ENCODE peak calls at places on chromosome 4, in seven cellular contexts. One of them, this sample, is unnamed.

GRCh38 chr4:109811707-109812106 is 3.9 kb upstream of the GAR1 start:
- DNase-seq in GM18507: no peak
- DNase-seq in GM23248: no peak
- DNase-seq in mesothelial cell of epicardium: no peak
- DNase-seq in PC-3: no peak
- DNase-seq in DMS 273 treated with DMSO at 0.1 percent for 48 hours: no peak
- DNase-seq in heart left ventricle: no peak
- DNase-seq in this sample: no peak

GRCh38 chr4:173917255-173917960 is 366.1 kb downstream of the FBXO8 start:
- DNase-seq in GM18507: no peak
- DNase-seq in GM23248: peak
- DNase-seq in mesothelial cell of epicardium: no peak
- DNase-seq in PC-3: no peak
- DNase-seq in DMS 273 treated with DMSO at 0.1 percent for 48 hours: no peak
- DNase-seq in heart left ventricle: no peak
- DNase-seq in this sample: no peak

GRCh38 chr4:76233967-76234678 is 17.4 kb upstream of the FAM47E start:
- DNase-seq in GM18507: no peak
- DNase-seq in GM23248: no peak
- DNase-seq in mesothelial cell of epicardium: no peak
- DNase-seq in PC-3: no peak
- DNase-seq in DMS 273 treated with DMSO at 0.1 percent for 48 hours: no peak
- DNase-seq in heart left ventricle: no peak
- DNase-seq in this sample: no peak

GRCh38 chr4:122525865-122526264 is 69.3 kb upstream of the IL2 start:
- DNase-seq in GM18507: no peak
- DNase-seq in GM23248: peak
- DNase-seq in mesothelial cell of epicardium: no peak
- DNase-seq in PC-3: no peak
- DNase-seq in DMS 273 treated with DMSO at 0.1 percent for 48 hours: no peak
- DNase-seq in heart left ventricle: no peak
- DNase-seq in this sample: no peak

GRCh38 chr4:100367451-100367850 is 150.4 kb downstream of the EMCN start:
- DNase-seq in GM18507: no peak
- DNase-seq in GM23248: no peak
- DNase-seq in mesothelial cell of epicardium: no peak
- DNase-seq in PC-3: no peak
- DNase-seq in DMS 273 treated with DMSO at 0.1 percent for 48 hours: no peak
- DNase-seq in heart left ventricle: no peak
- DNase-seq in this sample: no peak

GRCh38 chr4:150591284-150591874 is 9.4 kb downstream of the MAB21L2 start:
- DNase-seq in GM18507: no peak
- DNase-seq in GM23248: no peak
- DNase-seq in mesothelial cell of epicardium: no peak
- DNase-seq in PC-3: no peak
- DNase-seq in DMS 273 treated with DMSO at 0.1 percent for 48 hours: no peak
- DNase-seq in heart left ventricle: no peak
- DNase-seq in this sample: no peak

GRCh38 chr4:137804906-137805511 is 272.7 kb upstream of the PCDH18 start:
- DNase-seq in GM18507: no peak
- DNase-seq in GM23248: no peak
- DNase-seq in mesothelial cell of epicardium: no peak
- DNase-seq in PC-3: peak
- DNase-seq in DMS 273 treated with DMSO at 0.1 percent for 48 hours: no peak
- DNase-seq in heart left ventricle: no peak
- DNase-seq in this sample: no peak

GRCh38 chr4:46392421-46392820 is 2.5 kb upstream of the GABRA2 start:
- DNase-seq in GM18507: no peak
- DNase-seq in GM23248: no peak
- DNase-seq in mesothelial cell of epicardium: no peak
- DNase-seq in PC-3: peak
- DNase-seq in DMS 273 treated with DMSO at 0.1 percent for 48 hours: no peak
- DNase-seq in heart left ventricle: no peak
- DNase-seq in this sample: no peak

GRCh38 chr4:39480902-39481695 is 22.2 kb downstream of the LIAS start:
- DNase-seq in GM18507: no peak
- DNase-seq in GM23248: no peak
- DNase-seq in mesothelial cell of epicardium: no peak
- DNase-seq in PC-3: no peak
- DNase-seq in DMS 273 treated with DMSO at 0.1 percent for 48 hours: no peak
- DNase-seq in heart left ventricle: no peak
- DNase-seq in this sample: no peak

GRCh38 chr4:73170518-73171198 is 87.9 kb downstream of the ANKRD17 start:
- DNase-seq in GM18507: no peak
- DNase-seq in GM23248: no peak
- DNase-seq in mesothelial cell of epicardium: no peak
- DNase-seq in PC-3: peak
- DNase-seq in DMS 273 treated with DMSO at 0.1 percent for 48 hours: no peak
- DNase-seq in heart left ventricle: no peak
- DNase-seq in this sample: no peak

GRCh38 chr4:110091426-110091825 is 107.0 kb downstream of the ELOVL6 start:
- DNase-seq in GM18507: no peak
- DNase-seq in GM23248: peak
- DNase-seq in mesothelial cell of epicardium: no peak
- DNase-seq in PC-3: peak
- DNase-seq in DMS 273 treated with DMSO at 0.1 percent for 48 hours: no peak
- DNase-seq in heart left ventricle: no peak
- DNase-seq in this sample: no peak

GRCh38 chr4:39304651-39305050 is 61.5 kb downstream of the RFC1 start:
- DNase-seq in GM18507: no peak
- DNase-seq in GM23248: no peak
- DNase-seq in mesothelial cell of epicardium: no peak
- DNase-seq in PC-3: no peak
- DNase-seq in DMS 273 treated with DMSO at 0.1 percent for 48 hours: no peak
- DNase-seq in heart left ventricle: no peak
- DNase-seq in this sample: no peak

GRCh38 chr4:42632653-42633382 is 24.1 kb downstream of the ATP8A1 start:
- DNase-seq in GM18507: no peak
- DNase-seq in GM23248: no peak
- DNase-seq in mesothelial cell of epicardium: no peak
- DNase-seq in PC-3: no peak
- DNase-seq in DMS 273 treated with DMSO at 0.1 percent for 48 hours: no peak
- DNase-seq in heart left ventricle: no peak
- DNase-seq in this sample: no peak

GRCh38 chr4:9762823-9763475 is 18.5 kb upstream of the DRD5 start:
- DNase-seq in GM18507: peak
- DNase-seq in GM23248: peak
- DNase-seq in mesothelial cell of epicardium: peak
- DNase-seq in PC-3: peak
- DNase-seq in DMS 273 treated with DMSO at 0.1 percent for 48 hours: peak
- DNase-seq in heart left ventricle: no peak
- DNase-seq in this sample: peak

GRCh38 chr4:150411527-150411926 is 170.4 kb upstream of the MAB21L2 start:
- DNase-seq in GM18507: no peak
- DNase-seq in GM23248: no peak
- DNase-seq in mesothelial cell of epicardium: no peak
- DNase-seq in PC-3: no peak
- DNase-seq in DMS 273 treated with DMSO at 0.1 percent for 48 hours: no peak
- DNase-seq in heart left ventricle: no peak
- DNase-seq in this sample: no peak

GRCh38 chr4:8821151-8821950 is 50.3 kb downstream of the HMX1 start:
- DNase-seq in GM18507: no peak
- DNase-seq in GM23248: no peak
- DNase-seq in mesothelial cell of epicardium: no peak
- DNase-seq in PC-3: no peak
- DNase-seq in DMS 273 treated with DMSO at 0.1 percent for 48 hours: no peak
- DNase-seq in heart left ventricle: peak
- DNase-seq in this sample: no peak

GRCh38 chr4:54709281-54709854 is 51.6 kb downstream of the KIT start:
- DNase-seq in GM18507: no peak
- DNase-seq in GM23248: no peak
- DNase-seq in mesothelial cell of epicardium: no peak
- DNase-seq in PC-3: no peak
- DNase-seq in DMS 273 treated with DMSO at 0.1 percent for 48 hours: no peak
- DNase-seq in heart left ventricle: no peak
- DNase-seq in this sample: no peak

GRCh38 chr4:121900132-121900983 is 30.1 kb upstream of the BBS7 start:
- DNase-seq in GM18507: peak
- DNase-seq in GM23248: peak
- DNase-seq in mesothelial cell of epicardium: peak
- DNase-seq in PC-3: peak
- DNase-seq in DMS 273 treated with DMSO at 0.1 percent for 48 hours: no peak
- DNase-seq in heart left ventricle: no peak
- DNase-seq in this sample: peak

GRCh38 chr4:167721574-167721973 is 370.8 kb upstream of the ANXA10 start:
- DNase-seq in GM18507: no peak
- DNase-seq in GM23248: no peak
- DNase-seq in mesothelial cell of epicardium: no peak
- DNase-seq in PC-3: peak
- DNase-seq in DMS 273 treated with DMSO at 0.1 percent for 48 hours: no peak
- DNase-seq in heart left ventricle: no peak
- DNase-seq in this sample: no peak

GRCh38 chr4:24042094-24042493 is 152.2 kb upstream of the PPARGC1A start:
- DNase-seq in GM18507: no peak
- DNase-seq in GM23248: peak
- DNase-seq in mesothelial cell of epicardium: no peak
- DNase-seq in PC-3: no peak
- DNase-seq in DMS 273 treated with DMSO at 0.1 percent for 48 hours: no peak
- DNase-seq in heart left ventricle: no peak
- DNase-seq in this sample: no peak

GRCh38 chr4:7642764-7643495 is 208.2 kb upstream of the PSAPL1 start:
- DNase-seq in GM18507: no peak
- DNase-seq in GM23248: no peak
- DNase-seq in mesothelial cell of epicardium: no peak
- DNase-seq in PC-3: no peak
- DNase-seq in DMS 273 treated with DMSO at 0.1 percent for 48 hours: no peak
- DNase-seq in heart left ventricle: no peak
- DNase-seq in this sample: no peak

GRCh38 chr4:133129237-133129636 is 19.9 kb upstream of the PCDH10 start:
- DNase-seq in GM18507: no peak
- DNase-seq in GM23248: no peak
- DNase-seq in mesothelial cell of epicardium: no peak
- DNase-seq in PC-3: no peak
- DNase-seq in DMS 273 treated with DMSO at 0.1 percent for 48 hours: no peak
- DNase-seq in heart left ventricle: no peak
- DNase-seq in this sample: no peak

GRCh38 chr4:182671231-182671630 is 246.0 kb downstream of the DCTD start:
- DNase-seq in GM18507: no peak
- DNase-seq in GM23248: no peak
- DNase-seq in mesothelial cell of epicardium: no peak
- DNase-seq in PC-3: no peak
- DNase-seq in DMS 273 treated with DMSO at 0.1 percent for 48 hours: no peak
- DNase-seq in heart left ventricle: no peak
- DNase-seq in this sample: no peak

GRCh38 chr4:147924604-147925412 is 192.9 kb downstream of the ARHGAP10 start:
- DNase-seq in GM18507: no peak
- DNase-seq in GM23248: peak
- DNase-seq in mesothelial cell of epicardium: peak
- DNase-seq in PC-3: peak
- DNase-seq in DMS 273 treated with DMSO at 0.1 percent for 48 hours: no peak
- DNase-seq in heart left ventricle: no peak
- DNase-seq in this sample: no peak

GRCh38 chr4:70559216-70559830 is 32.7 kb upstream of the AMBN start:
- DNase-seq in GM18507: peak
- DNase-seq in GM23248: peak
- DNase-seq in mesothelial cell of epicardium: peak
- DNase-seq in PC-3: peak
- DNase-seq in DMS 273 treated with DMSO at 0.1 percent for 48 hours: peak
- DNase-seq in heart left ventricle: no peak
- DNase-seq in this sample: peak

GRCh38 chr4:154490589-154491340 is 834 bp downstream of the DCHS2 start:
- DNase-seq in GM18507: no peak
- DNase-seq in GM23248: peak
- DNase-seq in mesothelial cell of epicardium: peak
- DNase-seq in PC-3: no peak
- DNase-seq in DMS 273 treated with DMSO at 0.1 percent for 48 hours: no peak
- DNase-seq in heart left ventricle: peak
- DNase-seq in this sample: peak

GRCh38 chr4:100041646-100042045 is 91.6 kb upstream of the H2AZ1 start:
- DNase-seq in GM18507: no peak
- DNase-seq in GM23248: peak
- DNase-seq in mesothelial cell of epicardium: no peak
- DNase-seq in PC-3: peak
- DNase-seq in DMS 273 treated with DMSO at 0.1 percent for 48 hours: no peak
- DNase-seq in heart left ventricle: no peak
- DNase-seq in this sample: no peak

GRCh38 chr4:90113881-90114457 is 13.2 kb upstream of the CCSER1 start:
- DNase-seq in GM18507: no peak
- DNase-seq in GM23248: no peak
- DNase-seq in mesothelial cell of epicardium: no peak
- DNase-seq in PC-3: peak
- DNase-seq in DMS 273 treated with DMSO at 0.1 percent for 48 hours: no peak
- DNase-seq in heart left ventricle: no peak
- DNase-seq in this sample: no peak

GRCh38 chr4:124946696-124947095 is 234.2 kb upstream of the ANKRD50 start:
- DNase-seq in GM18507: no peak
- DNase-seq in GM23248: no peak
- DNase-seq in mesothelial cell of epicardium: no peak
- DNase-seq in PC-3: no peak
- DNase-seq in DMS 273 treated with DMSO at 0.1 percent for 48 hours: no peak
- DNase-seq in heart left ventricle: no peak
- DNase-seq in this sample: no peak

GRCh38 chr4:93897559-93897958 is 69.0 kb downstream of the ATOH1 start:
- DNase-seq in GM18507: peak
- DNase-seq in GM23248: peak
- DNase-seq in mesothelial cell of epicardium: no peak
- DNase-seq in PC-3: peak
- DNase-seq in DMS 273 treated with DMSO at 0.1 percent for 48 hours: no peak
- DNase-seq in heart left ventricle: no peak
- DNase-seq in this sample: no peak

GRCh38 chr4:159516556-159516955 is 413.7 kb downstream of the RAPGEF2 start:
- DNase-seq in GM18507: no peak
- DNase-seq in GM23248: peak
- DNase-seq in mesothelial cell of epicardium: no peak
- DNase-seq in PC-3: peak
- DNase-seq in DMS 273 treated with DMSO at 0.1 percent for 48 hours: no peak
- DNase-seq in heart left ventricle: no peak
- DNase-seq in this sample: no peak

GRCh38 chr4:89586318-89586717 is 250.6 kb downstream of the SNCA start:
- DNase-seq in GM18507: no peak
- DNase-seq in GM23248: no peak
- DNase-seq in mesothelial cell of epicardium: no peak
- DNase-seq in PC-3: no peak
- DNase-seq in DMS 273 treated with DMSO at 0.1 percent for 48 hours: no peak
- DNase-seq in heart left ventricle: no peak
- DNase-seq in this sample: no peak

GRCh38 chr4:161393614-161394013 is 770.2 kb downstream of the FSTL5 start:
- DNase-seq in GM18507: no peak
- DNase-seq in GM23248: no peak
- DNase-seq in mesothelial cell of epicardium: no peak
- DNase-seq in PC-3: no peak
- DNase-seq in DMS 273 treated with DMSO at 0.1 percent for 48 hours: no peak
- DNase-seq in heart left ventricle: no peak
- DNase-seq in this sample: no peak

GRCh38 chr4:74682567-74683359 is 111.6 kb downstream of the BTC start:
- DNase-seq in GM18507: no peak
- DNase-seq in GM23248: peak
- DNase-seq in mesothelial cell of epicardium: no peak
- DNase-seq in PC-3: peak
- DNase-seq in DMS 273 treated with DMSO at 0.1 percent for 48 hours: no peak
- DNase-seq in heart left ventricle: peak
- DNase-seq in this sample: no peak